ENCODE peak calls at places on chromosomes 13 and 19, in four cellular contexts. One of them, this sample, is unnamed.

GRCh38 chr13:111531505-111531904 is 211.1 kb downstream of the TEX29 start:
- DNase-seq in NCI-H2081 treated with DMSO at 0.1 percent for 48 hours: peak
- DNase-seq in AG04449: no peak
- DNase-seq in LoVo: no peak
- DNase-seq in this sample: no peak

GRCh38 chr19:13057147-13057572 is 45.5 kb downstream of the LYL1 start:
- DNase-seq in NCI-H2081 treated with DMSO at 0.1 percent for 48 hours: no peak
- DNase-seq in AG04449: no peak
- DNase-seq in LoVo: no peak
- DNase-seq in this sample: no peak

GRCh38 chr19:47511128-47511517 is 3.7 kb downstream of the NAPA start:
- DNase-seq in NCI-H2081 treated with DMSO at 0.1 percent for 48 hours: no peak
- DNase-seq in AG04449: no peak
- DNase-seq in LoVo: no peak
- DNase-seq in this sample: no peak

GRCh38 chr13:97306646-97307045 is 84.5 kb downstream of the MBNL2 start:
- DNase-seq in NCI-H2081 treated with DMSO at 0.1 percent for 48 hours: no peak
- DNase-seq in AG04449: no peak
- DNase-seq in LoVo: no peak
- DNase-seq in this sample: no peak

GRCh38 chr13:24085662-24086061 is 74.9 kb upstream of the SPATA13 start:
- DNase-seq in NCI-H2081 treated with DMSO at 0.1 percent for 48 hours: no peak
- DNase-seq in AG04449: no peak
- DNase-seq in LoVo: no peak
- DNase-seq in this sample: no peak

GRCh38 chr19:1069009-1069779 is 2.2 kb downstream of the ARHGAP45 start:
- DNase-seq in NCI-H2081 treated with DMSO at 0.1 percent for 48 hours: no peak
- DNase-seq in AG04449: no peak
- DNase-seq in LoVo: no peak
- DNase-seq in this sample: no peak

GRCh38 chr13:20363604-20364003 is 131.5 kb upstream of the GJB6 start:
- DNase-seq in NCI-H2081 treated with DMSO at 0.1 percent for 48 hours: no peak
- DNase-seq in AG04449: no peak
- DNase-seq in LoVo: no peak
- DNase-seq in this sample: no peak

GRCh38 chr19:16115309-16116039 is 3.8 kb downstream of the RAB8A start:
- DNase-seq in NCI-H2081 treated with DMSO at 0.1 percent for 48 hours: no peak
- DNase-seq in AG04449: no peak
- DNase-seq in LoVo: no peak
- DNase-seq in this sample: no peak

GRCh38 chr13:20270163-20270865 is 38.2 kb upstream of the GJB6 start:
- DNase-seq in NCI-H2081 treated with DMSO at 0.1 percent for 48 hours: no peak
- DNase-seq in AG04449: no peak
- DNase-seq in LoVo: no peak
- DNase-seq in this sample: no peak

GRCh38 chr19:44891016-44891882 is at the start of gene TOMM40:
- DNase-seq in NCI-H2081 treated with DMSO at 0.1 percent for 48 hours: peak
- DNase-seq in AG04449: no peak
- DNase-seq in LoVo: no peak
- DNase-seq in this sample: peak

GRCh38 chr13:112760440-112760839 is 70.6 kb downstream of the ATP11A start:
- DNase-seq in NCI-H2081 treated with DMSO at 0.1 percent for 48 hours: no peak
- DNase-seq in AG04449: no peak
- DNase-seq in LoVo: no peak
- DNase-seq in this sample: no peak

GRCh38 chr19:18321729-18322091 is 1.2 kb downstream of the LSM4 start:
- DNase-seq in NCI-H2081 treated with DMSO at 0.1 percent for 48 hours: no peak
- DNase-seq in AG04449: no peak
- DNase-seq in LoVo: no peak
- DNase-seq in this sample: no peak

GRCh38 chr13:106433066-106433465 is 102.4 kb downstream of the EFNB2 start:
- DNase-seq in NCI-H2081 treated with DMSO at 0.1 percent for 48 hours: no peak
- DNase-seq in AG04449: no peak
- DNase-seq in LoVo: peak
- DNase-seq in this sample: no peak

GRCh38 chr19:46546194-46546896 is 50.7 kb upstream of the PNMA8B start:
- DNase-seq in NCI-H2081 treated with DMSO at 0.1 percent for 48 hours: no peak
- DNase-seq in AG04449: no peak
- DNase-seq in LoVo: peak
- DNase-seq in this sample: no peak

GRCh38 chr13:88411696-88412095 is 740.5 kb downstream of the SLITRK5 start:
- DNase-seq in NCI-H2081 treated with DMSO at 0.1 percent for 48 hours: no peak
- DNase-seq in AG04449: no peak
- DNase-seq in LoVo: no peak
- DNase-seq in this sample: no peak

GRCh38 chr19:28333909-28334308 is 879.0 kb downstream of the UQCRFS1 start:
- DNase-seq in NCI-H2081 treated with DMSO at 0.1 percent for 48 hours: no peak
- DNase-seq in AG04449: no peak
- DNase-seq in LoVo: no peak
- DNase-seq in this sample: no peak

GRCh38 chr19:17889609-17890214 is 18.0 kb downstream of the SLC5A5 start:
- DNase-seq in NCI-H2081 treated with DMSO at 0.1 percent for 48 hours: no peak
- DNase-seq in AG04449: no peak
- DNase-seq in LoVo: peak
- DNase-seq in this sample: no peak

GRCh38 chr13:82993417-82993816 is 888.9 kb downstream of the SLITRK1 start:
- DNase-seq in NCI-H2081 treated with DMSO at 0.1 percent for 48 hours: no peak
- DNase-seq in AG04449: no peak
- DNase-seq in LoVo: no peak
- DNase-seq in this sample: no peak

GRCh38 chr19:13016628-13017305 is 21.5 kb downstream of the NFIX start:
- DNase-seq in NCI-H2081 treated with DMSO at 0.1 percent for 48 hours: no peak
- DNase-seq in AG04449: no peak
- DNase-seq in LoVo: no peak
- DNase-seq in this sample: no peak

GRCh38 chr13:24225062-24225461 is 64.5 kb downstream of the SPATA13 start:
- DNase-seq in NCI-H2081 treated with DMSO at 0.1 percent for 48 hours: no peak
- DNase-seq in AG04449: no peak
- DNase-seq in LoVo: no peak
- DNase-seq in this sample: no peak

GRCh38 chr13:110937511-110938303 is 22.8 kb upstream of the ANKRD10 start:
- DNase-seq in NCI-H2081 treated with DMSO at 0.1 percent for 48 hours: no peak
- DNase-seq in AG04449: no peak
- DNase-seq in LoVo: no peak
- DNase-seq in this sample: no peak

GRCh38 chr13:77389617-77389984 is 62.7 kb upstream of the MYCBP2 start:
- DNase-seq in NCI-H2081 treated with DMSO at 0.1 percent for 48 hours: no peak
- DNase-seq in AG04449: no peak
- DNase-seq in LoVo: no peak
- DNase-seq in this sample: no peak

GRCh38 chr19:1809663-1810062 is 2.4 kb downstream of the ATP8B3 start:
- DNase-seq in NCI-H2081 treated with DMSO at 0.1 percent for 48 hours: no peak
- DNase-seq in AG04449: no peak
- DNase-seq in LoVo: no peak
- DNase-seq in this sample: no peak

GRCh38 chr19:18479964-18480723 is 41.7 kb downstream of the ELL start:
- DNase-seq in NCI-H2081 treated with DMSO at 0.1 percent for 48 hours: no peak
- DNase-seq in AG04449: no peak
- DNase-seq in LoVo: no peak
- DNase-seq in this sample: peak

GRCh38 chr19:5144545-5145179 is 175.7 kb downstream of the KDM4B start:
- DNase-seq in NCI-H2081 treated with DMSO at 0.1 percent for 48 hours: no peak
- DNase-seq in AG04449: no peak
- DNase-seq in LoVo: no peak
- DNase-seq in this sample: no peak

GRCh38 chr19:41351339-41352245 is 2.1 kb downstream of the TGFB1 start:
- DNase-seq in NCI-H2081 treated with DMSO at 0.1 percent for 48 hours: no peak
- DNase-seq in AG04449: no peak
- DNase-seq in LoVo: peak
- DNase-seq in this sample: no peak

GRCh38 chr19:34120846-34121639 is 51.3 kb upstream of the LSM14A start:
- DNase-seq in NCI-H2081 treated with DMSO at 0.1 percent for 48 hours: no peak
- DNase-seq in AG04449: no peak
- DNase-seq in LoVo: no peak
- DNase-seq in this sample: peak

GRCh38 chr19:7355151-7355845 is 6.6 kb downstream of the ARHGEF18 start:
- DNase-seq in NCI-H2081 treated with DMSO at 0.1 percent for 48 hours: no peak
- DNase-seq in AG04449: no peak
- DNase-seq in LoVo: no peak
- DNase-seq in this sample: no peak

GRCh38 chr19:28168557-28168956 is 1044.4 kb downstream of the UQCRFS1 start:
- DNase-seq in NCI-H2081 treated with DMSO at 0.1 percent for 48 hours: no peak
- DNase-seq in AG04449: no peak
- DNase-seq in LoVo: no peak
- DNase-seq in this sample: no peak

GRCh38 chr13:52010890-52011689 is at the start of gene ATP7B:
- DNase-seq in NCI-H2081 treated with DMSO at 0.1 percent for 48 hours: no peak
- DNase-seq in AG04449: no peak
- DNase-seq in LoVo: peak
- DNase-seq in this sample: no peak

GRCh38 chr19:39430675-39431593 is 4.8 kb downstream of the RPS16 start:
- DNase-seq in NCI-H2081 treated with DMSO at 0.1 percent for 48 hours: no peak
- DNase-seq in AG04449: no peak
- DNase-seq in LoVo: peak
- DNase-seq in this sample: no peak

GRCh38 chr19:4064551-4065260 is 2.0 kb downstream of the ZBTB7A start:
- DNase-seq in NCI-H2081 treated with DMSO at 0.1 percent for 48 hours: no peak
- DNase-seq in AG04449: no peak
- DNase-seq in LoVo: no peak
- DNase-seq in this sample: no peak

GRCh38 chr13:88802886-88803285 is 1131.7 kb downstream of the SLITRK5 start:
- DNase-seq in NCI-H2081 treated with DMSO at 0.1 percent for 48 hours: no peak
- DNase-seq in AG04449: no peak
- DNase-seq in LoVo: no peak
- DNase-seq in this sample: no peak

GRCh38 chr19:6088677-6089063 is 21.6 kb downstream of the RFX2 start:
- DNase-seq in NCI-H2081 treated with DMSO at 0.1 percent for 48 hours: no peak
- DNase-seq in AG04449: no peak
- DNase-seq in LoVo: peak
- DNase-seq in this sample: no peak

GRCh38 chr13:59088716-59089115 is 1075.0 kb downstream of the DIAPH3 start:
- DNase-seq in NCI-H2081 treated with DMSO at 0.1 percent for 48 hours: no peak
- DNase-seq in AG04449: no peak
- DNase-seq in LoVo: no peak
- DNase-seq in this sample: no peak